ENCODE peak calls at places on chromosomes 5 and 9, in nine cellular contexts. B is AG10803; W is A549; K is coronary artery; O is astrocyte of the spinal cord; Y is IMR-90; J is PC-3; R is kidney; Q is CD8-positive, alpha-beta T cell. H is an unnamed sample.

GRCh38 chr5:143217065-143217803 is 186.3 kb downstream of the NR3C1 start:
- DNase-seq in B (peak; percentile 60), W (no peak), K (peak; percentile 45), O (no peak), Y (peak; percentile 27), J (no peak), R (no peak), Q (no peak), H (peak; percentile 64)

GRCh38 chr5:1476181-1476966 is 31.1 kb upstream of the SLC6A3 start:
- DNase-seq in B (no peak), W (no peak), K (no peak), O (no peak), Y (no peak), J (no peak), R (peak; percentile 71), Q (no peak), H (no peak)

GRCh38 chr5:161333194-161333880 is 213.2 kb downstream of the GABRB2 start:
- DNase-seq in B (no peak), W (no peak), K (no peak), O (no peak), Y (no peak), J (no peak), R (no peak), Q (no peak), H (no peak)

GRCh38 chr5:141876628-141877477 is 1.4 kb downstream of the PCDH1 start:
- DNase-seq in B (no peak), W (peak; percentile 17), K (peak; percentile 74), O (no peak), Y (no peak), J (peak; percentile 50), R (peak; percentile 84), Q (no peak), H (no peak)

GRCh38 chr5:172010278-172010677 is 3.8 kb upstream of the FBXW11 start:
- DNase-seq in B (no peak), W (peak; percentile 34), K (no peak), O (peak; percentile 27), Y (no peak), J (peak; percentile 8), R (no peak), Q (no peak), H (peak; percentile 66)

GRCh38 chr5:76527685-76528161 is 95.5 kb downstream of the F2RL2 start:
- DNase-seq in B (no peak), W (no peak), K (no peak), O (peak; percentile 19), Y (peak; percentile 17), J (no peak), R (no peak), Q (no peak), H (peak; percentile 61)

GRCh38 chr5:17004441-17005086 is 68.5 kb upstream of the MYO10 start:
- DNase-seq in B (no peak), W (no peak), K (no peak), O (no peak), Y (no peak), J (no peak), R (no peak), Q (no peak), H (no peak)

GRCh38 chr9:107172160-107172978 is 110.7 kb upstream of the RAD23B start:
- DNase-seq in B (peak; percentile 79), W (peak; percentile 75), K (no peak), O (peak; percentile 83), Y (peak; percentile 78), J (peak; percentile 84), R (no peak), Q (peak; percentile 61), H (peak; percentile 89)

GRCh38 chr9:113541019-113541900 is 77.7 kb downstream of the RGS3 start:
- DNase-seq in B (peak; percentile 50), W (peak; percentile 60), K (peak; percentile 65), O (peak; percentile 58), Y (peak; percentile 55), J (peak; percentile 24), R (no peak), Q (no peak), H (peak; percentile 69)

GRCh38 chr9:131121346-131121745 is 4.0 kb upstream of the NUP214 start:
- DNase-seq in B (no peak), W (no peak), K (no peak), O (no peak), Y (no peak), J (no peak), R (no peak), Q (no peak), H (no peak)
- H3K4me3 ChIP-seq in B (no peak overlapping the region), W (no peak overlapping the region), K (no peak overlapping the region), O (no peak overlapping the region), Y (no peak overlapping the region), J (no peak overlapping the region), R (no peak overlapping the region), Q (no peak overlapping the region), H (no peak overlapping the region)

GRCh38 chr5:38162625-38163024 is 95.7 kb upstream of the EGFLAM start:
- DNase-seq in B (no peak), W (no peak), K (no peak), O (no peak), Y (peak; percentile 8), J (peak; percentile 4), R (no peak), Q (no peak), H (no peak)

GRCh38 chr5:38151878-38152277 is 106.5 kb upstream of the EGFLAM start:
- DNase-seq in B (no peak), W (no peak), K (no peak), O (no peak), Y (no peak), J (peak; percentile 11), R (no peak), Q (no peak), H (no peak)

GRCh38 chr5:38154615-38155204 is 103.6 kb upstream of the EGFLAM start:
- DNase-seq in B (no peak), W (no peak), K (no peak), O (no peak), Y (no peak), J (no peak), R (no peak), Q (no peak), H (no peak)

GRCh38 chr5:38157024-38157423 is 101.3 kb upstream of the EGFLAM start:
- DNase-seq in B (no peak), W (no peak), K (no peak), O (no peak), Y (no peak), J (no peak), R (no peak), Q (no peak), H (no peak)
- TF ChIP-seq CTCF in B (no peak), W (no peak), K (no peak), O (no peak), Y (no peak), J (peak; percentile 13), R (no peak), Q (no peak), H (no peak)

GRCh38 chr9:136996361-136997281 is at the start of gene CLIC3:
- DNase-seq in B (peak; percentile 8), W (peak; percentile 51), K (no peak), O (no peak), Y (no peak), J (peak; percentile 60), R (no peak), Q (peak; percentile 87), H (peak; percentile 52)

GRCh38 chr9:136994885-136995224 is 1.5 kb downstream of the CLIC3 start:
- DNase-seq in B (no peak), W (no peak), K (no peak), O (no peak), Y (no peak), J (no peak), R (no peak), Q (no peak), H (no peak)

GRCh38 chr9:136994180-136994884 is 2.0 kb downstream of the CLIC3 start:
- DNase-seq in B (no peak), W (no peak), K (no peak), O (no peak), Y (no peak), J (no peak), R (no peak), Q (no peak), H (no peak)

GRCh38 chr9:136995370-136995769 is 998 bp downstream of the CLIC3 start:
- DNase-seq in B (no peak), W (no peak), K (no peak), O (no peak), Y (no peak), J (no peak), R (no peak), Q (no peak), H (peak; percentile 10)

DNA sequence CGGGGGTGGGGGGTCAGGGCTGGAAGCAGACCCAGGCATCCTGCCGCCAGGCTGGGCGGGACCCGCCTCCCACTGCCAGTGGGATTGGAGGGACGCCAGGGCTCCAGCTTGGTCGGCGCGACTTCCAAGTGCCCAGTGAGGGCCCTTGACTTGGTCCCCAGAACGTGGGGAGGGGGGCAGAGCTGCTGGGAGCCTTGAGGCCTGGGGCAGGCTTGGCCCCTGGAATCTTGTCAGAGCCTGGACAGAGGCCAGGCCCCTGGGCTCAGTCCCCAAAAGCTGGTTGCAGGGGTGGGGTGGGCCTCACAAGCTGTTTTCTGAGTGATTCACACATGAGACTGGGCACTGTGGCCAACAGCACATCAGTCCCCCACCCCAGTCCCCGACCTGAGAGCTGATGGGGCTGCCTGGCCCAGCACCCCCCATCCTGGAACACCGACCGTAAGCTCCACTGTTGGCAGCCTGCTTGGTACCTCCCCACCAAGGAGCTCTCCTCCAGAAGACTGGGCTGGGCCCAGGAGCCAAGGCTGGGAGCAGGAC is 528 bp downstream of the CLIC3 start:
- DNase-seq in B (peak; percentile 36), W (no peak), K (no peak), O (peak; percentile 32), Y (peak; percentile 6), J (no peak), R (no peak), Q (no peak), H (peak; percentile 81)
- H3K4me3 ChIP-seq in B (peak overlapping the region; percentile 24), W (peak overlapping the region; percentile 30), K (peak overlapping the region; percentile 53), O (peak overlapping the region; percentile 13), Y (no peak overlapping the region), J (peak overlapping the region; percentile 58), R (no peak overlapping the region), Q (peak overlapping the region; percentile 60), H (peak overlapping the region; percentile 40)

GRCh38 chr5:43024217-43024616 is 15.9 kb downstream of the ANXA2R start:
- DNase-seq in B (no peak), W (no peak), K (no peak), O (no peak), Y (no peak), J (no peak), R (no peak), Q (no peak), H (no peak)

GRCh38 chr5:43017438-43017820 is 22.7 kb downstream of the ANXA2R start:
- DNase-seq in B (no peak), W (no peak), K (no peak), O (no peak), Y (peak; percentile 55), J (peak; percentile 56), R (peak; percentile 76), Q (peak; percentile 75), H (no peak)

GRCh38 chr5:43019615-43020293 is 20.4 kb downstream of the ANXA2R start:
- DNase-seq in B (peak; percentile 68), W (peak; percentile 88), K (no peak), O (peak; percentile 90), Y (peak; percentile 91), J (peak; percentile 97), R (peak; percentile 83), Q (peak; percentile 86), H (peak; percentile 78)

GRCh38 chr5:43019293-43019614 is 20.9 kb downstream of the ANXA2R start:
- DNase-seq in B (no peak), W (no peak), K (no peak), O (peak; percentile 66), Y (no peak), J (peak; percentile 18), R (no peak), Q (no peak), H (no peak)

DNA sequence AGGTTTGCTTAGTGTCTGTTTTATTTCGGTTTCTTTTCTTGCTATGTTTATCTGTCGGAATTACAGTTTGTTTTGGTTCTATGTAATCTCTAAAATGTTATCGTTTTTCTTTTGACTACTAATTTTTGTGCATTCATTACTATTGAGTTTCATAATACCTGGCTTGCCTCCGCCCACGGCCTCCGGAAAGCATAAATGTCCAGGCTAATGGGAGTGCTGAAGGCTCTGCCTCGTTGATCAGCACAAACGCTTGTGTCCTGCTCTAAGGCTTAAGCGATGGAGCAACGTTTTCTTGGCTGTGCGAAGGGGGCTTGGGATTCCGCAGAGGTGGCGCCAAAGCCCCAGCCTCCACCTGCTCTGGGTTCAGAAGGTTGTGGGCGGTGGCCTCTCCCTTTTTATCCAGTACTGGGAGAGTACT is 19.8 kb downstream of the ANXA2R start:
- DNase-seq in B (no peak), W (no peak), K (no peak), O (no peak), Y (peak; percentile 59), J (no peak), R (no peak), Q (no peak), H (no peak)
- TF ChIP-seq CTCF in B (no peak), W (no peak), K (no peak), O (no peak), Y (no peak), J (peak; percentile 23), R (no peak), Q (no peak), H (no peak)